ENCODE peak calls at places on chromosomes 5 and 9, in nine cellular contexts. X, J, K, W, Y, B, S, F and G are unnamed samples.

GRCh38 chr9:78289474-78289873 is 7.5 kb upstream of the PSAT1 start:
- DNase-seq in X (no peak), J (no peak), K (no peak), W (no peak), Y (no peak), B (no peak), S (no peak), F (no peak), G (no peak)

GRCh38 chr9:69385474-69386091 is 60.6 kb downstream of the ENTREP1 start:
- DNase-seq in X (no peak), J (no peak), K (no peak), W (no peak), Y (no peak), B (no peak), S (no peak), F (no peak), G (no peak)

GRCh38 chr5:53373420-53374188 is 106.8 kb upstream of the FST start:
- DNase-seq in X (no peak), J (no peak), K (no peak), W (no peak), Y (no peak), B (no peak), S (no peak), F (no peak), G (no peak)

GRCh38 chr5:143562935-143563334 is 159.4 kb upstream of the NR3C1 start:
- DNase-seq in X (no peak), J (no peak), K (no peak), W (peak), Y (no peak), B (no peak), S (no peak), F (no peak), G (no peak)

GRCh38 chr9:105059260-105059659 is 131.3 kb upstream of the ABCA1 start:
- DNase-seq in X (no peak), J (no peak), K (no peak), W (no peak), Y (no peak), B (no peak), S (no peak), F (no peak), G (no peak)

GRCh38 chr5:31114817-31115216 is 78.7 kb upstream of the CDH6 start:
- DNase-seq in X (no peak), J (no peak), K (no peak), W (no peak), Y (no peak), B (no peak), S (no peak), F (no peak), G (no peak)

GRCh38 chr9:76717611-76718010 is 46.6 kb upstream of the PCA3 start:
- DNase-seq in X (no peak), J (no peak), K (peak), W (no peak), Y (no peak), B (no peak), S (no peak), F (no peak), G (no peak)

GRCh38 chr5:96219580-96220281 is 213.3 kb downstream of the PCSK1 start:
- DNase-seq in X (no peak), J (no peak), K (no peak), W (peak), Y (no peak), B (no peak), S (peak), F (no peak), G (no peak)

GRCh38 chr9:136674786-136675349 is 12.2 kb downstream of the EGFL7 start:
- DNase-seq in X (no peak), J (no peak), K (no peak), W (no peak), Y (no peak), B (no peak), S (no peak), F (no peak), G (no peak)

GRCh38 chr9:18268381-18268780 is 205.6 kb upstream of the ADAMTSL1 start:
- DNase-seq in X (no peak), J (no peak), K (peak), W (peak), Y (peak), B (no peak), S (no peak), F (no peak), G (no peak)

GRCh38 chr9:101578378-101578777 is 16.4 kb downstream of the PPP3R2 start:
- DNase-seq in X (no peak), J (no peak), K (no peak), W (no peak), Y (no peak), B (no peak), S (no peak), F (no peak), G (no peak)

GRCh38 chr5:57858905-57859304 is 376.3 kb upstream of the ACTBL2 start:
- DNase-seq in X (no peak), J (no peak), K (no peak), W (peak), Y (no peak), B (no peak), S (no peak), F (no peak), G (no peak)

GRCh38 chr9:69549310-69550202 is 122.6 kb downstream of the APBA1 start:
- DNase-seq in X (no peak), J (no peak), K (peak), W (no peak), Y (peak), B (no peak), S (peak), F (peak), G (peak)

GRCh38 chr9:131119600-131119999 is 5.8 kb upstream of the NUP214 start:
- DNase-seq in X (no peak), J (no peak), K (no peak), W (no peak), Y (no peak), B (no peak), S (no peak), F (no peak), G (no peak)

GRCh38 chr5:102090770-102091169 is 205.3 kb downstream of the SLCO4C1 start:
- DNase-seq in X (no peak), J (no peak), K (peak), W (no peak), Y (peak), B (no peak), S (no peak), F (no peak), G (peak)

GRCh38 chr5:40071870-40072269 is 607.8 kb upstream of the PTGER4 start:
- DNase-seq in X (no peak), J (no peak), K (no peak), W (peak), Y (no peak), B (no peak), S (no peak), F (no peak), G (no peak)

GRCh38 chr5:118044169-118044568 is 944.2 kb downstream of the DTWD2 start:
- DNase-seq in X (no peak), J (no peak), K (no peak), W (no peak), Y (no peak), B (no peak), S (no peak), F (no peak), G (no peak)

GRCh38 chr5:62732677-62733121 is 154.1 kb downstream of the LRRC70 start:
- DNase-seq in X (no peak), J (no peak), K (no peak), W (no peak), Y (no peak), B (no peak), S (no peak), F (no peak), G (no peak)

GRCh38 chr5:181005791-181006190 is 17.1 kb downstream of the BTNL3 start:
- DNase-seq in X (no peak), J (no peak), K (no peak), W (no peak), Y (no peak), B (no peak), S (no peak), F (no peak), G (no peak)

GRCh38 chr5:132489871-132490483 is 596 bp downstream of the IRF1 start:
- DNase-seq in X (peak), J (peak), K (peak), W (no peak), Y (peak), B (no peak), S (no peak), F (no peak), G (peak)

GRCh38 chr5:157543825-157544622 is 31.6 kb downstream of the ADAM19 start:
- DNase-seq in X (no peak), J (no peak), K (no peak), W (peak), Y (no peak), B (no peak), S (no peak), F (no peak), G (no peak)

GRCh38 chr5:6832994-6833393 is 119.8 kb downstream of the TENT4A start:
- DNase-seq in X (no peak), J (no peak), K (no peak), W (no peak), Y (no peak), B (no peak), S (no peak), F (no peak), G (no peak)

GRCh38 chr9:108586451-108586850 is 269.3 kb downstream of the ACTL7B start:
- DNase-seq in X (no peak), J (no peak), K (no peak), W (no peak), Y (no peak), B (no peak), S (no peak), F (no peak), G (no peak)

GRCh38 chr5:173671121-173671949 is 54.9 kb upstream of the BOD1 start:
- DNase-seq in X (no peak), J (peak), K (no peak), W (no peak), Y (no peak), B (no peak), S (no peak), F (no peak), G (no peak)

GRCh38 chr5:170408189-170408588 is 19.0 kb upstream of the KCNMB1 start:
- DNase-seq in X (no peak), J (no peak), K (no peak), W (no peak), Y (no peak), B (peak), S (no peak), F (no peak), G (no peak)

GRCh38 chr9:38641985-38642864 is 21.8 kb upstream of the ANKRD18A start:
- DNase-seq in X (peak), J (no peak), K (peak), W (no peak), Y (peak), B (peak), S (no peak), F (no peak), G (peak)